ENCODE peak calls at places on chromosomes 5 and 9, in seven cellular contexts. M, J, A, S, T, K and X are unnamed samples.

GRCh38 chr5:40404613-40405012 is 275.1 kb upstream of the PTGER4 start:
- DNase-seq in M (peak; percentile 56), J (no peak), A (no peak), S (no peak), T (no peak), K (no peak), X (no peak)

GRCh38 chr9:87256973-87257372 is 240.7 kb upstream of the DAPK1 start:
- DNase-seq in M (no peak), J (no peak), A (no peak), S (peak; percentile 44), T (peak; percentile 67), K (no peak), X (no peak)

GRCh38 chr9:114185570-114185969 is 30.2 kb downstream of the COL27A1 start:
- DNase-seq in M (no peak), J (no peak), A (no peak), S (no peak), T (no peak), K (no peak), X (no peak)

GRCh38 chr5:17067657-17068392 is 131.7 kb upstream of the MYO10 start:
- DNase-seq in M (no peak), J (no peak), A (no peak), S (no peak), T (no peak), K (no peak), X (no peak)

GRCh38 chr5:59020611-59021285 is 437.9 kb downstream of the RAB3C start:
- DNase-seq in M (no peak), J (peak; percentile 39), A (peak; percentile 81), S (peak; percentile 35), T (peak; percentile 74), K (no peak), X (peak; percentile 54)

GRCh38 chr9:90964101-90965020 is 162.7 kb downstream of the SYK start:
- DNase-seq in M (no peak), J (no peak), A (no peak), S (no peak), T (no peak), K (no peak), X (no peak)

GRCh38 chr5:53201746-53202145 is 92.2 kb upstream of the MOCS2 start:
- DNase-seq in M (no peak), J (no peak), A (no peak), S (no peak), T (no peak), K (no peak), X (peak; percentile 7)

GRCh38 chr9:115209601-115210306 is 91.8 kb upstream of the TNC start:
- DNase-seq in M (no peak), J (peak; percentile 7), A (peak; percentile 77), S (peak; percentile 60), T (peak; percentile 87), K (no peak), X (peak; percentile 78)

GRCh38 chr5:14351845-14352712 is 208.9 kb downstream of the TRIO start:
- DNase-seq in M (peak; percentile 46), J (peak; percentile 52), A (peak; percentile 68), S (peak; percentile 70), T (peak; percentile 62), K (no peak), X (peak; percentile 76)

GRCh38 chr5:150596826-150597225 is 43.6 kb upstream of the SYNPO start:
- DNase-seq in M (no peak), J (no peak), A (no peak), S (no peak), T (no peak), K (no peak), X (no peak)

GRCh38 chr5:149325166-149325735 is 20.0 kb upstream of the GRPEL2 start:
- DNase-seq in M (no peak), J (no peak), A (peak; percentile 97), S (peak; percentile 38), T (no peak), K (no peak), X (no peak)

GRCh38 chr9:128724744-128725211 is 851 bp upstream of the ZDHHC12 start:
- DNase-seq in M (no peak), J (peak; percentile 42), A (peak; percentile 90), S (peak; percentile 64), T (peak; percentile 85), K (no peak), X (peak; percentile 89)

GRCh38 chr5:94360382-94360781 is 258.0 kb downstream of the KIAA0825 start:
- DNase-seq in M (no peak), J (no peak), A (no peak), S (no peak), T (no peak), K (no peak), X (no peak)

GRCh38 chr5:139764250-139764791 is 31.3 kb upstream of the PSD2 start:
- DNase-seq in M (no peak), J (no peak), A (no peak), S (no peak), T (no peak), K (no peak), X (no peak)

GRCh38 chr5:172059661-172060100 is 53.2 kb upstream of the FBXW11 start:
- DNase-seq in M (no peak), J (no peak), A (peak; percentile 48), S (no peak), T (no peak), K (no peak), X (peak; percentile 53)

GRCh38 chr9:33132249-33132772 is 34.8 kb downstream of the B4GALT1 start:
- DNase-seq in M (no peak), J (no peak), A (peak; percentile 84), S (peak; percentile 90), T (peak; percentile 85), K (no peak), X (peak; percentile 87)

GRCh38 chr9:123360161-123361085 is 4.4 kb downstream of the CRB2 start:
- DNase-seq in M (peak; percentile 18), J (peak; percentile 36), A (no peak), S (no peak), T (no peak), K (no peak), X (no peak)

GRCh38 chr5:151122828-151123227 is 34.8 kb downstream of the ANXA6 start:
- DNase-seq in M (no peak), J (no peak), A (no peak), S (no peak), T (no peak), K (no peak), X (no peak)